ENCODE peak calls at places on chromosome 2, in six cellular contexts. M is iPS-NIHi11, A is PC-3, W is HFFc6, K is T-helper 1 cell, P is amygdala. J is an unnamed sample.

GRCh38 chr2:199973703-199974102 is 18.3 kb downstream of the MAIP1 start:
- DNase-seq in M (peak; percentile 33), A (peak; percentile 50), W (peak; percentile 22), K (no peak), P (no peak), J (no peak)

GRCh38 chr2:64644240-64645013 is 9.3 kb downstream of the SERTAD2 start:
- DNase-seq in M (peak; percentile 78), A (peak; percentile 80), W (peak; percentile 78), K (no peak), P (no peak), J (no peak)

GRCh38 chr2:178811045-178811444 is 3.8 kb upstream of the TTN start:
- DNase-seq in M (no peak), A (no peak), W (no peak), K (no peak), P (no peak), J (no peak)

GRCh38 chr2:60840880-60841279 is 40.5 kb upstream of the REL start:
- DNase-seq in M (no peak), A (no peak), W (no peak), K (no peak), P (no peak), J (no peak)

GRCh38 chr2:3637692-3638455 is 20.1 kb upstream of the ALLC start:
- DNase-seq in M (no peak), A (no peak), W (no peak), K (no peak), P (no peak), J (no peak)

GRCh38 chr2:213231966-213232365 is 52.3 kb upstream of the SPAG16 start:
- DNase-seq in M (no peak), A (no peak), W (no peak), K (no peak), P (no peak), J (no peak)

GRCh38 chr2:26561918-26562810 is 79.0 kb downstream of the CIB4 start:
- DNase-seq in M (peak; percentile 79), A (no peak), W (no peak), K (no peak), P (peak; percentile 22), J (no peak)

GRCh38 chr2:178522950-178523595 is 42.8 kb downstream of the PLEKHA3 start:
- DNase-seq in M (peak; percentile 91), A (peak; percentile 64), W (no peak), K (peak; percentile 66), P (peak; percentile 33), J (peak; percentile 11)

GRCh38 chr2:96574364-96574763 is 37.8 kb downstream of the ARID5A start:
- DNase-seq in M (no peak), A (no peak), W (no peak), K (no peak), P (no peak), J (no peak)

GRCh38 chr2:50785781-50786180 is 246.2 kb downstream of the NRXN1 start:
- DNase-seq in M (no peak), A (no peak), W (no peak), K (no peak), P (no peak), J (no peak)

GRCh38 chr2:146734042-146734715 is 1110.7 kb upstream of the ACVR2A start:
- DNase-seq in M (peak; percentile 50), A (peak; percentile 84), W (peak; percentile 5), K (no peak), P (no peak), J (no peak)

GRCh38 chr2:171480908-171481307 is 41.4 kb upstream of the CYBRD1 start:
- DNase-seq in M (no peak), A (no peak), W (no peak), K (no peak), P (no peak), J (no peak)